ENCODE peak calls at places on chromosomes 5 and 9, in five cellular contexts. Z, L, Y, P and O are unnamed samples.

GRCh38 chr5:12292610-12293204 is 388.5 kb upstream of the CTNND2 start:
- DNase-seq in L (no peak), P (no peak), Y (no peak), Z (no peak), O (no peak)

GRCh38 chr9:134325096-134325812 is 1.0 kb upstream of the RXRA start:
- DNase-seq in P (no peak), Z (no peak), L (no peak), Y (peak; percentile 55), O (no peak)

GRCh38 chr5:12162863-12163262 is 258.6 kb upstream of the CTNND2 start:
- DNase-seq in Y (no peak), L (no peak), P (no peak), Z (no peak), O (no peak)

GRCh38 chr5:110802998-110803397 is 64.2 kb downstream of the SLC25A46 start:
- DNase-seq in Y (no peak), Z (no peak), P (no peak), L (no peak), O (no peak)

GRCh38 chr5:146072595-146072994 is 32.8 kb downstream of the PLAC8L1 start:
- DNase-seq in L (no peak), Z (no peak), P (no peak), Y (no peak), O (no peak)

GRCh38 chr5:99037668-99038067 is 108.9 kb upstream of the CHD1 start:
- DNase-seq in Y (peak; percentile 9), Z (no peak), L (peak; percentile 43), P (peak; percentile 24), O (no peak)

GRCh38 chr9:9100070-9100469 is 1300.5 kb upstream of the DMAC1 start:
- DNase-seq in Y (no peak), P (no peak), Z (no peak), L (no peak), O (no peak)

GRCh38 chr9:77215874-77216273 is 38.5 kb downstream of the VPS13A start:
- DNase-seq in Z (no peak), Y (peak; percentile 4), P (no peak), L (no peak), O (no peak)

GRCh38 chr5:179128041-179128365 is 67.8 kb downstream of the ZNF354C start:
- DNase-seq in L (no peak), Y (no peak), P (no peak), Z (peak; percentile 46), O (no peak)

GRCh38 chr9:15492485-15493150 is 18.2 kb downstream of the PSIP1 start:
- DNase-seq in P (no peak), Y (no peak), L (no peak), Z (no peak), O (no peak)

GRCh38 chr9:136882109-136882946 is 4.0 kb upstream of the TRAF2 start:
- DNase-seq in Y (peak; percentile 89), L (peak; percentile 87), Z (no peak), P (peak; percentile 70), O (no peak)

GRCh38 chr5:83509535-83509934 is 38.0 kb downstream of the VCAN start:
- DNase-seq in Z (no peak), Y (peak; percentile 6), P (no peak), L (no peak), O (no peak)

GRCh38 chr9:79189511-79189924 is 382.2 kb upstream of the TLE4 start:
- DNase-seq in Z (no peak), P (peak; percentile 77), L (no peak), Y (peak; percentile 88), O (no peak)

GRCh38 chr5:124252094-124252750 is 494.2 kb downstream of the ZNF608 start:
- DNase-seq in L (no peak), P (no peak), Z (no peak), Y (no peak), O (no peak)

GRCh38 chr9:95124582-95125359 is 192.7 kb downstream of the FANCC start:
- DNase-seq in P (no peak), Y (no peak), L (no peak), Z (no peak), O (no peak)

GRCh38 chr9:133521122-133522072 is 3.4 kb downstream of the MYMK start:
- DNase-seq in P (no peak), Z (no peak), L (no peak), Y (no peak), O (no peak)

GRCh38 chr9:98314381-98315066 is 59.1 kb upstream of the TBC1D2 start:
- DNase-seq in L (no peak), P (no peak), Z (peak; percentile 76), Y (peak; percentile 36), O (no peak)

GRCh38 chr5:126234563-126235195 is 188.5 kb upstream of the GRAMD2B start:
- DNase-seq in L (no peak), P (peak; percentile 18), Y (peak; percentile 31), Z (no peak), O (no peak)

GRCh38 chr5:40260351-40260750 is 419.4 kb upstream of the PTGER4 start:
- DNase-seq in P (no peak), Y (no peak), Z (no peak), L (no peak), O (no peak)

GRCh38 chr5:148443998-148444397 is 60.2 kb downstream of the FBXO38 start:
- DNase-seq in P (peak; percentile 70), Y (peak; percentile 67), L (no peak), Z (no peak), O (no peak)

GRCh38 chr5:150945947-150946346 is 41.2 kb upstream of the ZNF300 start:
- DNase-seq in Z (no peak), Y (no peak), P (no peak), L (no peak), O (no peak)

GRCh38 chr9:127779136-127779981 is 893 bp upstream of the SH2D3C start:
- DNase-seq in P (no peak), L (peak; percentile 46), Z (no peak), Y (no peak), O (no peak)

GRCh38 chr5:93717162-93717561 is 24.2 kb downstream of the POU5F2 start:
- DNase-seq in Y (no peak), L (no peak), P (peak; percentile 27), Z (no peak), O (no peak)

GRCh38 chr5:153402550-153402949 is 87.9 kb upstream of the GRIA1 start:
- DNase-seq in P (no peak), Z (no peak), Y (peak; percentile 71), L (no peak), O (no peak)

GRCh38 chr9:135898634-135899407 is 8.5 kb downstream of the CAMSAP1 start:
- DNase-seq in P (no peak), Z (peak; percentile 66), L (no peak), Y (peak; percentile 46), O (no peak)

GRCh38 chr5:122229551-122229950 is 82.5 kb upstream of the SNCAIP start:
- DNase-seq in L (no peak), P (no peak), Y (no peak), Z (no peak), O (no peak)

GRCh38 chr5:154476343-154477213 is 1.4 kb downstream of the HAND1 start:
- DNase-seq in Z (peak; percentile 80), Y (no peak), L (no peak), P (no peak), O (no peak)

GRCh38 chr5:39256472-39256871 is 37.1 kb upstream of the FYB1 start:
- DNase-seq in Y (peak; percentile 84), P (peak; percentile 57), Z (no peak), L (no peak), O (no peak)

GRCh38 chr9:121294181-121294743 is 26.3 kb downstream of the GSN start:
- DNase-seq in Y (no peak), Z (peak; percentile 86), L (no peak), P (no peak), O (no peak)

GRCh38 chr5:8114597-8115266 is 245.8 kb downstream of the MTRR start:
- DNase-seq in Z (no peak), P (no peak), L (no peak), Y (no peak), O (no peak)

GRCh38 chr5:150517272-150518152 is 9.6 kb downstream of the NDST1 start:
- DNase-seq in Y (peak; percentile 99), Z (no peak), P (peak; percentile 97), L (no peak), O (no peak)

GRCh38 chr5:125597338-125597737 is 825.9 kb upstream of the GRAMD2B start:
- DNase-seq in P (peak; percentile 11), Z (no peak), L (no peak), Y (peak; percentile 62), O (no peak)